ENCODE peak calls at places on chromosomes 7 and 10, in four cellular contexts. O, V, X and U are unnamed samples.

GRCh38 chr10:122877264-122877663 is 2.1 kb downstream of the FAM24B start:
- DNase-seq in O (no peak), V (no peak), X (no peak), U (no peak)

GRCh38 chr7:120303105-120303504 is 30.1 kb downstream of the KCND2 start:
- DNase-seq in O (no peak), V (no peak), X (no peak), U (no peak)

GRCh38 chr10:72272689-72273409 is 875 bp upstream of the DDIT4 start:
- DNase-seq in O (peak), V (peak), X (peak), U (peak)

GRCh38 chr7:33452805-33453502 is 323.6 kb downstream of the BBS9 start:
- DNase-seq in O (no peak), V (no peak), X (peak), U (no peak)

GRCh38 chr10:17747883-17748550 is 4.0 kb upstream of the TMEM236 start:
- DNase-seq in O (no peak), V (no peak), X (peak), U (peak)

GRCh38 chr7:131365876-131366275 is 38.2 kb downstream of the MKLN1 start:
- DNase-seq in O (peak), V (no peak), X (peak), U (no peak)

GRCh38 chr10:759898-760477 is 70.5 kb upstream of the DIP2C start:
- DNase-seq in O (no peak), V (no peak), X (no peak), U (no peak)

GRCh38 chr10:101467286-101467770 is 113.4 kb downstream of the BTRC start:
- DNase-seq in O (peak), V (peak), X (peak), U (peak)

GRCh38 chr7:159142204-159142603 is 2.5 kb downstream of the VIPR2 start:
- DNase-seq in O (no peak), V (no peak), X (no peak), U (no peak)

GRCh38 chr10:102132563-102133372 is at the start of gene PPRC1:
- DNase-seq in O (peak), V (peak), X (peak), U (peak)

GRCh38 chr7:22726849-22727792 is at the start of gene IL6:
- DNase-seq in O (peak), V (peak), X (peak), U (peak)

GRCh38 chr10:101902032-101902799 is 58.6 kb upstream of the KCNIP2 start:
- DNase-seq in O (no peak), V (no peak), X (no peak), U (no peak)

GRCh38 chr10:17200885-17201164 is 647 bp downstream of the TRDMT1 start:
- DNase-seq in O (no peak), V (peak), X (peak), U (no peak)

GRCh38 chr7:148772297-148773089 is 73.8 kb downstream of the CUL1 start:
- DNase-seq in O (peak), V (peak), X (peak), U (peak)

GRCh38 chr10:75136346-75136745 is 24.9 kb downstream of the SAMD8 start:
- DNase-seq in O (no peak), V (no peak), X (no peak), U (no peak)

GRCh38 chr7:141354251-141354650 is 197.0 kb upstream of the AGK start:
- DNase-seq in O (no peak), V (no peak), X (peak), U (peak)

GRCh38 chr7:132030883-132031282 is 474.5 kb upstream of the PODXL start:
- DNase-seq in O (no peak), V (peak), X (no peak), U (no peak)

GRCh38 chr10:109977382-109977806 is 30.4 kb upstream of the ADD3 start:
- DNase-seq in O (no peak), V (no peak), X (no peak), U (no peak)

GRCh38 chr7:142384508-142384922 is 126.7 kb upstream of the PRSS58 start:
- DNase-seq in O (peak), V (no peak), X (peak), U (peak)

GRCh38 chr7:126411821-126412383 is 840.8 kb downstream of the GRM8 start:
- DNase-seq in O (no peak), V (no peak), X (no peak), U (no peak)

GRCh38 chr10:92848441-92849233 is at the start of gene EXOC6:
- DNase-seq in O (no peak), V (peak), X (peak), U (peak)

GRCh38 chr10:92849234-92849525 is 860 bp downstream of the EXOC6 start:
- DNase-seq in O (no peak), V (no peak), X (peak), U (no peak)

GRCh38 chr10:92850186-92850585 is 1.9 kb downstream of the EXOC6 start:
- DNase-seq in O (no peak), V (no peak), X (peak), U (no peak)

GRCh38 chr10:92851003-92851402 is 2.7 kb downstream of the EXOC6 start:
- DNase-seq in O (no peak), V (no peak), X (no peak), U (no peak)

DNA sequence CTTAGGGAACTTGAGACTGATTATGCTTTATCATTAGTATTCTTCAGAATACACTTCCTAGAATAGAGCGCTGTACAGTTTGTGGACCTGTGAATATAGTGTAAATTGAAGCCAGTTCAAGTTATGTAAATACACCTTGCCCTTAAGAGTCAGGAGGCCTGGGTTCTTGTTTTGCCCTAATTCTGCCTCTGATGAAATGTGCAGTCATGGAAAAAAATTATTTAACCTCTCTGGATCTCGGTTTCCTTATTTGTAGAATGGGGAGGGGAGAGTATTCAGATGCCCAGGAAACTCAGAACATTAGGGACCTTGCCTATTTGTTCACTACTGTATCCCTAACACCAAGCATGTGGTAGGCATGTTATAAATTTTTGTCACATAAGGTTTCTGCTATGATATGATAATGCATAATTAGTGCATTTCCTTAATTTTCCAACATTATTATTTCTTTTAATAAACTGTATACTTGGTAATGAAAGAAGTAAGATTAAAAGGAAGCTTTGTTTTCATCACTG is 1.3 kb downstream of the EXOC6 start:
- DNase-seq in O (no peak), V (no peak), X (no peak), U (no peak)
- H3K4me3 ChIP-seq in O (no peak), V (peak), X (peak), U (no peak)

DNA sequence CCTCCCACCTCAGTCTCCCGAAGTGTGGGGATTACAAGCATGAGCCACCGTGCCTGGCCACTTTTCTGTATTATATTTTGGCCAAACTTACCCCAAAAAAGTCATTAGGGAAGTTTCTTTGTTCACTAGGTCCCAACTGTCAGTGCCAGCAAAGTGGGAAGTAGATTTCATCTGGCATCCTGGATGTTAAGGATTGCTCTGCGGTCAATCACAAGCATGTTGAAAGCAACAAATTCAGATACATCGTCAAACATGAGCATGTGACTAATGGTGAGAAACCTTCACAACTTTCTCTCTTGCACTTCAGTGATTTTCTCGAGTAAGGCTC is 14.3 kb upstream of the LRRC17 start:
- DNase-seq in O (no peak), V (no peak), X (no peak), U (no peak)
- H3K4me3 ChIP-seq in O (no peak), V (no peak), X (no peak), U (no peak)

DNA sequence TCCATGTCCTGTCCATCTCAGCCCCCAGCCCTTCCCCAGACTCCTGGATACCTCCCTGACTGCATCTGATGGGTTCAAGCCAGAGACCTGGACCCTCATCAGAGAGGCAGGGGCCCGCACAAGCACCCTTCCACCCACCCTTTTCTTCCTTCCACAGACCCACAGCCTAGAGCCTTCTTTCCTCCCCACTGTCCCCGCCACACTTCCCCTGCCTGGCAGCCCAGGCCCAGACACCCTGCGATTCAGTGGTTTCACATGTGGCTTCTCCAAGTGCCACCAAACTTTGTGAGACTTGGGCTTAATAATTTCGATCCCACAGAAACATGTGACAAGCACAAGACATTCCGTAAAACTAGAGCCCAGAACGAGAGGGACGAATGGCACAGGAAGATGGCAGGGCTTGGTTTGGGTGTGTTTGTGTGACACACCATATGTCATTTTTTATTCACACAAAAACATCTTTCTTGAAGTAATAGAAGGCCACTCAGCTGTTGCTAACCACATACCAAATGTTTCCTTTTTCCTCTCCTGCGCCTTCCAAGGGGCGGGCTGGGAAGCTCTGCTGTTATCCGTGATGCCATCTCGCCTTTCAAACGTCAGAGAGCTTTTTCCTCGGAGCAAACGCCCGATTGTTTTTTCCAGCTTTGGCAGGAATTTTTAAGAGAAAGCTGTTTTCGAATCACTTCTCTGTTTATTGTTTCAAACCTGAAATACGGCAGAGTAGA is 162.8 kb downstream of the GRK5 start:
- DNase-seq in O (peak), V (no peak), X (peak), U (peak)
- H3K4me3 ChIP-seq in O (no peak), V (no peak), X (no peak), U (no peak)

DNA sequence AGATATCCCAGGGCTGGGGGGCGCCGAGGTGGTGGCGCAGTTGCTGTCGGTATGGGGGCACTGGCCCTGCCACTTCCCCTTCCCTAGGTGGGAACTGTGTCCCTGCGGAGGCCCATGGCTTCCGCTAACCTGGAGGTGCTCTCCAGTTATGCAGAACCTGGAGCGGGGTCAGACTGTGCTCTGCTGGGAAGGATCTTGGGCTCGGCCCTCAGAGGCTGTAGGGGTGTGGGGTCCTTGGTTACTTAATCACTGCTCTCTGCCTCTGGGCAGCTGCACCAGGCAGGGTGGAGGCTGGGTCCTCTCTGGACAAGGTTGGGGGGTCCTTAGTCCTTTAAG is 2.4 kb downstream of the BRI3 start:
- DNase-seq in O (no peak), V (no peak), X (no peak), U (no peak)
- H3K4me3 ChIP-seq in O (peak), V (peak), X (peak), U (peak)

GRCh38 chr7:18086165-18087030 is 58.8 kb upstream of the PRPS1L1 start:
- DNase-seq in O (no peak), V (no peak), X (no peak), U (no peak)

GRCh38 chr7:18082169-18082568 is 54.5 kb upstream of the PRPS1L1 start:
- DNase-seq in O (no peak), V (no peak), X (no peak), U (no peak)

GRCh38 chr7:18087031-18087686 is 59.5 kb upstream of the PRPS1L1 start:
- DNase-seq in O (no peak), V (no peak), X (no peak), U (no peak)

GRCh38 chr7:18087687-18088078 is 60.0 kb upstream of the PRPS1L1 start:
- DNase-seq in O (no peak), V (no peak), X (no peak), U (no peak)
- H3K4me3 ChIP-seq in O (no peak), V (no peak), X (no peak), U (no peak)

GRCh38 chr10:10792681-10793080 is 225.0 kb upstream of the CELF2 start:
- DNase-seq in O (peak), V (peak), X (peak), U (peak)

GRCh38 chr10:10794056-10794455 is 223.6 kb upstream of the CELF2 start:
- DNase-seq in O (no peak), V (peak), X (no peak), U (no peak)

GRCh38 chr10:10788761-10789160 is 228.9 kb upstream of the CELF2 start:
- DNase-seq in O (no peak), V (no peak), X (no peak), U (no peak)

GRCh38 chr10:10794776-10795175 is 222.9 kb upstream of the CELF2 start:
- DNase-seq in O (peak), V (peak), X (peak), U (no peak)

DNA sequence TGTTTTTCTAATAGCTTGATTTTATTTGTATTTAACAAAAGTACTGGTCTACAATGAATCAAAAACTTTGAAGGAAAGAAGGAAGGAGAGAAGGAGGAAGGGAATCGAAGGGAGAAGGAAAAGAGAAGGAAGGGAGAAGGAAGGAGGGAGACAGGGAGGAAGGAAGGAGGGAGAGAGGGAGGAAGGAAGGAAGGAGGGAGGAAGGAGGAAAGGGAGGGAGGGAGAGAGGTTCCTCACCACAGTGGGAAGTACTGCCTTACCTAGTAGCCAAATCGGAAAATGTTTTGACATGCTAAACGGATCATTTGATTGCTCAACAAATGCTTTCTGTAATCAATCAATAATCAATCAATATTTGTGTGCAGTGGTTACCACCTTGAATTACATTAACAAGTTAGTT is 225.8 kb upstream of the CELF2 start:
- DNase-seq in O (no peak), V (no peak), X (no peak), U (no peak)
- H3K4me3 ChIP-seq in O (no peak), V (peak), X (no peak), U (no peak)